ENCODE peak calls at places on chromosome 21, in nine cellular contexts. L is Peyer's patch, H is GM12891, T is stomach, C is HCT116, B is upper lobe of left lung, X is sigmoid colon, Q is suprapubic skin, G is lower leg skin. Y is an unnamed sample.

GRCh38 chr21:43835061-43835460 is 30.0 kb upstream of the AGPAT3 start:
- DNase-seq in Q (no peak), B (no peak), L (no peak), G (no peak), C (no peak), H (no peak), T (no peak), X (no peak), Y (no peak)

GRCh38 chr21:43720539-43721224 is 1.8 kb downstream of the PDXK start:
- DNase-seq in L (no peak), C (no peak), B (no peak), Q (no peak), X (no peak), T (no peak), H (no peak), G (no peak), Y (no peak)

GRCh38 chr21:44800103-44800502 is 1.5 kb downstream of the UBE2G2 start:
- DNase-seq in X (no peak), B (no peak), L (no peak), Q (no peak), H (no peak), T (peak; percentile 38), C (no peak), G (no peak), Y (no peak)

GRCh38 chr21:39439232-39439631 is 6.3 kb downstream of the LCA5L start:
- DNase-seq in Q (no peak), B (no peak), C (no peak), X (no peak), T (no peak), H (no peak), L (no peak), G (no peak), Y (no peak)

GRCh38 chr21:39630191-39630591 is 17.5 kb downstream of the B3GALT5 start:
- DNase-seq in T (no peak), H (no peak), B (no peak), L (no peak), X (no peak), Q (no peak), C (peak; percentile 68), G (no peak), Y (no peak)

GRCh38 chr21:14875704-14876364 is 189.0 kb downstream of the NRIP1 start:
- DNase-seq in T (no peak), G (no peak), C (no peak), X (no peak), B (no peak), H (no peak), L (no peak), Q (no peak), Y (no peak)

GRCh38 chr21:28834335-28835238 is 158.1 kb downstream of the LTN1 start:
- DNase-seq in G (no peak), L (no peak), X (no peak), C (no peak), T (no peak), Q (no peak), H (no peak), B (no peak), Y (no peak)

GRCh38 chr21:38743772-38744529 is 61.8 kb upstream of the ETS2 start:
- DNase-seq in B (no peak), Q (no peak), X (no peak), C (no peak), L (peak; percentile 61), T (no peak), H (no peak), G (peak; percentile 66), Y (no peak)

GRCh38 chr21:31557421-31557955 is 102.0 kb upstream of the SOD1 start:
- DNase-seq in L (no peak), T (peak; percentile 26), G (no peak), B (peak; percentile 81), C (no peak), Q (no peak), X (no peak), H (no peak), Y (no peak)

GRCh38 chr21:27393726-27394125 is 426.8 kb upstream of the ADAMTS5 start:
- DNase-seq in L (no peak), X (no peak), C (no peak), H (no peak), B (no peak), Q (no peak), G (no peak), T (no peak), Y (no peak)

GRCh38 chr21:39340687-39341086 is 8.2 kb downstream of the HMGN1 start:
- DNase-seq in X (no peak), T (no peak), H (no peak), C (no peak), Q (no peak), G (peak; percentile 23), L (no peak), B (no peak), Y (no peak)

GRCh38 chr21:28447453-28447852 is 545.2 kb downstream of the LTN1 start:
- DNase-seq in T (no peak), G (no peak), X (no peak), C (no peak), Q (no peak), H (no peak), B (no peak), L (no peak), Y (no peak)

GRCh38 chr21:26423506-26423905 is 149.6 kb downstream of the CYYR1 start:
- DNase-seq in G (no peak), H (no peak), Q (no peak), B (no peak), X (no peak), C (no peak), L (no peak), T (no peak), Y (no peak)

GRCh38 chr21:43785134-43785533 is 4.2 kb upstream of the RRP1 start:
- DNase-seq in Q (no peak), H (no peak), T (no peak), B (no peak), C (no peak), X (no peak), L (no peak), G (no peak), Y (no peak)

GRCh38 chr21:25254491-25255174 is 352.6 kb downstream of the MRPL39 start:
- DNase-seq in G (no peak), Q (no peak), L (no peak), X (no peak), H (no peak), T (no peak), C (no peak), B (no peak), Y (no peak)

DNA sequence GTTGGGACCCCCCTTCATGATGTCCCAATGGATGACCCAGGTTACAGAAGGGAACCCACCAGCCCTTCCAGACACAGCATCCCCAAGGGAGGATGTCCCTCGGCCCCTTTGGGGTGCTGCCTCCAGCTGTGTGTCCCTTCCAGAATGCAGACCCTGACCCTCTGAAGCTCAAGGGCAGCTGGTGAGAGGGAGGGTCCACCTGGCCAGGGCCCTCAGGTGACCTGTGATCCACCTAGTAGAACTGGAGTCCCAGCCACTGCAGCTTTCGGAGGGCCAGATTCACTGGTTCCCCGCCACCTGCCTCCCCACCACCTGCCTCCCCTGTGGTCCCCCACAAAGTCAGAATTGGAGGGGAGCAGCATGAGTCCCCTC is 9.6 kb upstream of the TFF1 start:
- DNase-seq in L (no peak), H (no peak), Q (no peak), X (no peak), T (no peak), B (no peak), G (no peak), C (no peak), Y (no peak)
- TF ChIP-seq POLR2A in L (no peak), H (no peak), Q (no peak), X (no peak), T (no peak), B (no peak), G (no peak), C (no peak), Y (no peak)

GRCh38 chr21:42513985-42514882 is 582 bp downstream of the SLC37A1 start:
- DNase-seq in C (no peak), X (peak; percentile 72), L (peak; percentile 84), B (peak; percentile 92), Q (peak; percentile 77), G (peak; percentile 91), H (peak; percentile 58), T (peak; percentile 76), Y (no peak)
- TF ChIP-seq POLR2A in C (no peak), X (no peak), L (no peak), B (peak; percentile 70), Q (peak; percentile 36), G (no peak), H (peak; percentile 63), T (no peak), Y (peak; percentile 32)

GRCh38 chr21:36463204-36463603 is 16.7 kb downstream of the CLDN14 start:
- DNase-seq in T (no peak), G (no peak), B (no peak), C (no peak), H (no peak), L (no peak), X (no peak), Q (no peak), Y (no peak)

GRCh38 chr21:36461918-36462486 is 17.9 kb downstream of the CLDN14 start:
- DNase-seq in B (no peak), C (no peak), L (no peak), X (no peak), T (no peak), H (no peak), Q (no peak), G (no peak), Y (no peak)

GRCh38 chr21:36459098-36459497 is 20.8 kb downstream of the CLDN14 start:
- DNase-seq in C (no peak), X (no peak), T (no peak), Q (no peak), H (no peak), B (peak; percentile 21), G (no peak), L (no peak), Y (no peak)

GRCh38 chr21:36460866-36461265 is 19.1 kb downstream of the CLDN14 start:
- DNase-seq in L (no peak), T (no peak), X (no peak), Q (no peak), H (no peak), G (no peak), C (no peak), B (peak; percentile 68), Y (no peak)

DNA sequence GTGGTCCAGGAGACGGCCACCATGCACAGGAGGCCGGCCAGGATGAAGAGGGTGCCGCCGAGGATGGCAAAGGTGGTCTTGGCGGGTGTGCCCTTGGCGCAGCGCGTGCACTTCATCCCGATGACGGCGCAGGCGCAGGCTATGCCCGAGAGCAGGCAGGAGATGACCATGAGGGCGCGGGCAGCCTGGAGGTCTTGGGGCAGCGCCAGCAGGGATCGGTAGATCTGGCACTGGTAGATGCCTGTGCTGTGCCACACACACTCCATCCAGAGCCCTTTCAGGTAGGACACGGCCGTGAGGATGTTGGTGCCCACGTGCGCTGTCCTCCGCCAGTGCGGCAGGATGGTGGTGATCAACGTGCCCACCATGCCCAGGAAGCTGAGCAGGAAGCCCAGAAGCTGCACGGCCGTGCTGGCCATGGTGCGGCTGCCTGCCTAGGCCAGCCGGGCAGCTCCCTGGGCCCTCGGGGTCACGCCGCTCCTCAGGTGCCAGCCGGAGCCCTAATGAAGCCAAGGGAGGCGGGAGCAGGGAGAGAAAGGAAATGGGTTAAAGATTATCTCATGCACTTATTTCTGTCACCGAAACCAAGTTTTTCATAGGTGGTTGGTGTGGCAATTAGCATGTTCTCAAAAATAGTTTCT is 18.5 kb downstream of the CLDN14 start:
- DNase-seq in H (no peak), X (no peak), B (peak; percentile 75), L (no peak), G (no peak), T (no peak), C (no peak), Q (no peak), Y (no peak)
- TF ChIP-seq POLR2A in H (no peak), X (no peak), B (no peak), L (no peak), G (no peak), T (no peak), C (no peak), Q (no peak), Y (no peak)

GRCh38 chr21:37071561-37072238 is 1.2 kb downstream of the PIGP start:
- DNase-seq in L (no peak), C (no peak), X (peak; percentile 90), G (peak; percentile 93), Q (peak; percentile 91), T (peak; percentile 37), H (no peak), B (no peak), Y (no peak)
- TF ChIP-seq POLR2A in L (no peak), C (no peak), X (peak; percentile 9), G (no peak), Q (peak; percentile 49), T (no peak), H (no peak), B (peak; percentile 50), Y (no peak)

Y was measured in esophagus squamous epithelium.